ENCODE peak calls at places on chromosome 16, in four cellular contexts. L is stomach, T is A549, R is ovary. F is an unnamed sample. For H3K9me3, the result is how much of the 10 kb centered on the place peaks cover.

GRCh38 chr16:67800252-67801046 is 5.9 kb downstream of the RANBP10 start:
- DNase-seq in L (no peak), T (no peak), R (no peak), F (no peak)

GRCh38 chr16:85832578-85833539 is 33.4 kb downstream of the COX4I1 start:
- DNase-seq in R (no peak), T (no peak), L (no peak), F (no peak)

GRCh38 chr16:2026461-2027023 is at the start of gene NHERF2:
- DNase-seq in L (peak), T (no peak), R (no peak), F (no peak)

GRCh38 chr16:85514601-85515318 is 98.4 kb upstream of the GSE1 start:
- DNase-seq in T (peak), L (peak), R (peak), F (peak)

GRCh38 chr16:3642397-3643094 is 11.9 kb upstream of the DNASE1 start:
- DNase-seq in T (no peak), L (peak), R (no peak), F (no peak)

GRCh38 chr16:19607610-19608280 is 52.2 kb downstream of the VPS35L start:
- DNase-seq in R (no peak), L (no peak), T (no peak), F (no peak)

GRCh38 chr16:88284101-88284500 is 98.7 kb upstream of the ZNF469 start:
- DNase-seq in R (no peak), T (no peak), L (no peak), F (no peak)

GRCh38 chr16:88672776-88673175 is 9.9 kb upstream of the MVD start:
- DNase-seq in L (no peak), T (peak), R (no peak), F (no peak)

GRCh38 chr16:19410435-19411153 is 7.1 kb upstream of the TMC5 start:
- DNase-seq in R (no peak), T (peak), L (peak), F (no peak)

GRCh38 chr16:47026492-47026891 is 53.0 kb upstream of the DNAJA2 start:
- DNase-seq in L (no peak), R (no peak), T (no peak), F (no peak)

GRCh38 chr16:27779719-27780161 is 229.8 kb downstream of the KATNIP start:
- DNase-seq in T (peak), R (peak), L (peak), F (peak)

GRCh38 chr16:85329999-85330693 is 217.9 kb upstream of the CIBAR2 start:
- DNase-seq in T (no peak), L (no peak), R (no peak), F (no peak)

GRCh38 chr16:10325783-10326543 is 59.9 kb upstream of the ATF7IP2 start:
- DNase-seq in T (no peak), R (no peak), L (no peak), F (no peak)

GRCh38 chr16:57004387-57005250 is 15.3 kb downstream of the NLRC5 start:
- DNase-seq in L (no peak), R (no peak), T (no peak), F (no peak)

GRCh38 chr16:89534147-89534788 is 26.1 kb downstream of the SPG7 start:
- DNase-seq in R (no peak), T (no peak), L (no peak), F (peak)

GRCh38 chr16:87740909-87741424 is 24.8 kb downstream of the KLHDC4 start:
- DNase-seq in L (no peak), R (no peak), T (no peak), F (no peak)

GRCh38 chr16:85330694-85331188 is 218.5 kb upstream of the CIBAR2 start:
- DNase-seq in R (no peak), T (peak), L (no peak), F (no peak)

GRCh38 chr16:90008708-90009145 is 10.5 kb downstream of the DBNDD1 start:
- DNase-seq in T (no peak), R (no peak), L (no peak), F (no peak)

GRCh38 chr16:58198739-58199411 is 969 bp upstream of the CSNK2A2 start:
- DNase-seq in T (no peak), R (no peak), L (no peak), F (no peak)

GRCh38 chr16:1532081-1532760 is 1.2 kb upstream of the TMEM204 start:
- DNase-seq in T (no peak), R (no peak), L (peak), F (peak)

GRCh38 chr16:61829631-61830030 is 206.6 kb downstream of the CDH8 start:
- DNase-seq in T (no peak), L (no peak), R (no peak), F (no peak)

GRCh38 chr16:51236583-51236982 is 85.5 kb upstream of the SALL1 start:
- DNase-seq in T (no peak), L (no peak), R (no peak), F (no peak)

GRCh38 chr16:19835989-19836421 is 48.6 kb downstream of the GPRC5B start:
- DNase-seq in L (no peak), T (no peak), R (no peak), F (no peak)

GRCh38 chr16:77760800-77761199 is 27.6 kb upstream of the VAT1L start:
- DNase-seq in L (no peak), R (no peak), T (no peak), F (no peak)

GRCh38 chr16:77070683-77071082 is 120.3 kb upstream of the MON1B start:
- DNase-seq in L (no peak), R (no peak), T (no peak), F (no peak)

GRCh38 chr16:8878523-8878911 is 3.6 kb upstream of the LITAFD start:
- DNase-seq in R (no peak), L (no peak), T (no peak), F (peak)

GRCh38 chr16:22220714-22221113 is 14.6 kb downstream of the EEF2K start:
- DNase-seq in T (no peak), L (peak), R (peak), F (no peak)

GRCh38 chr16:85735225-85735722 is 15.6 kb downstream of the C16orf74 start:
- DNase-seq in T (no peak), L (peak), R (no peak), F (no peak)

GRCh38 chr16:3681206-3681605 is 26.7 kb downstream of the DNASE1 start:
- DNase-seq in R (no peak), T (no peak), L (no peak), F (no peak)

GRCh38 chr16:12499032-12499735 is 304.5 kb downstream of the CPPED1 start:
- DNase-seq in R (no peak), L (no peak), T (no peak), F (no peak)

GRCh38 chr16:29304251-29304900 is 102.1 kb downstream of the NPIPB11 start:
- DNase-seq in R (no peak), L (no peak), T (no peak), F (no peak)

GRCh38 chr16:72024862-72025382 is 16.4 kb downstream of the DHODH start:
- DNase-seq in R (no peak), T (no peak), L (no peak), F (no peak)

GRCh38 chr16:72023962-72024361 is 15.4 kb downstream of the DHODH start:
- DNase-seq in R (no peak), T (no peak), L (no peak), F (no peak)

GRCh38 chr16:72025404-72026114 is 17.0 kb downstream of the DHODH start:
- DNase-seq in T (no peak), R (no peak), L (no peak), F (no peak)

GRCh38 chr16:72018470-72018869 is 9.9 kb downstream of the DHODH start:
- DNase-seq in T (no peak), L (no peak), R (no peak), F (no peak)

DNA sequence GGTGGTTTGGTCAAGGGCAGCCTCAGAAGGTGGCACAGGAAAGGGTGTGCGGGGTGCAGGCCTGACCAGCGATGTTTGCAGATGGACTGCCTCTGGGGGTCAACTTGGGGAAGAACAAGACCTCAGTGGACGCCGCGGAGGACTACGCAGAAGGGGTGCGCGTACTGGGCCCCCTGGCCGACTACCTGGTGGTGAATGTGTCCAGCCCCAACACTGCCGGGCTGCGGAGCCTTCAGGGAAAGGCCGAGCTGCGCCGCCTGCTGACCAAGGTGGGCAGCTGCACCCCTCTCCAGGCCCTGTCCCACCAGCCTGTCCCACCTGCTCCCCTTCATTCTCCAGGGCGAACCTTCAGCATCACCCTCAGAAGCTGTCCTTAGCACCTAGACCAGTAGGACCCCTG is 12.5 kb downstream of the DHODH start:
- DNase-seq in L (no peak), R (no peak), T (no peak), F (no peak)
- H3K9me3 ChIP-seq in L (under half), R (under half), T (under half), F (under half)

DNA sequence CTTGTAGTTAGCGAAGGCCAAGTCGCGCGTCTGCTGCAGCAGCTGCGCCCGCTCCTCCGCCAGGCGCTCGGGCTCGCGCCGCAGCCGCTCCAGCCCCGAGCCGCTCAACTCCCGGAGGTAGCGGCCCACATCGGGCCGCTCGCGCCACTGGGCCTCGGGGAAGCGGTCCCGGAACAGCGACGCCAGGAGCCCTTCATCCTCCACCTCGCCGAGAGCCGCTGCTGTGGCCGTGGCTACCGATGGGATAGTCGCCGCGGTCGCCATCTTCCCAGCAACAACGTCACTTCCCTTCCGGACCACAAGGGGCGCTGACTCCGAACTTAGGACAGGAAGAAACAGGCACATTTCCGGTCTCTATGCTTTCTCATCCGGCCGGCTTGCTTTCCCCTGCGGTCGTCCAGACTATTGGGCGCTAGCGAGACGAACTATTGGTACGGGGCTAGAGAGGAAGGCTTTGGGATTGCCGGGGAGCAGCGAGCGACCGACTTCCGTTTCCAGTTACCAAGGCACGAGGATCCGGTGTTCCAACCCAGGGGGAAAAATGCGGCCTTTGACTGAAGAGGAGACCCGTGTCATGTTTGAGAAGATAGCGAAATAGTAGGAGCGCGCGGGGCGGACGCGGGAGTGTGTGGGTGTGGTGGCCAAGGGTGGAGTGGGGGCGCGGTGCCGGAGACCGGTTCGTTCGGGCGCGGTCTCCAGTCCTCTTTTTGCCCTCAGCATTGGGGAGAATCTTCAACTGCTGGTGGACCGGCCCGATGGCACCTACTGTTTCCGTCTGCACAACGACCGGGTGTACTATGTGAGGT is at the start of the genes COG8 and NIP7:
- DNase-seq in T (peak), L (peak), R (peak), F (peak)
- TF ChIP-seq EP300 in T (peak), L (no peak), R (no peak), F (peak)

GRCh38 chr16:81938331-81939163 is 72.7 kb downstream of the SDR42E1 start:
- DNase-seq in T (no peak), L (no peak), R (no peak), F (no peak)

GRCh38 chr16:81945665-81946064 is 65.6 kb downstream of the SDR42E1 start:
- DNase-seq in L (no peak), T (no peak), R (no peak), F (no peak)

GRCh38 chr16:81939164-81940067 is 71.9 kb downstream of the SDR42E1 start:
- DNase-seq in L (no peak), R (no peak), T (no peak), F (no peak)

GRCh38 chr16:81937305-81938038 is 73.8 kb downstream of the SDR42E1 start:
- DNase-seq in T (no peak), L (no peak), R (no peak), F (no peak)

DNA sequence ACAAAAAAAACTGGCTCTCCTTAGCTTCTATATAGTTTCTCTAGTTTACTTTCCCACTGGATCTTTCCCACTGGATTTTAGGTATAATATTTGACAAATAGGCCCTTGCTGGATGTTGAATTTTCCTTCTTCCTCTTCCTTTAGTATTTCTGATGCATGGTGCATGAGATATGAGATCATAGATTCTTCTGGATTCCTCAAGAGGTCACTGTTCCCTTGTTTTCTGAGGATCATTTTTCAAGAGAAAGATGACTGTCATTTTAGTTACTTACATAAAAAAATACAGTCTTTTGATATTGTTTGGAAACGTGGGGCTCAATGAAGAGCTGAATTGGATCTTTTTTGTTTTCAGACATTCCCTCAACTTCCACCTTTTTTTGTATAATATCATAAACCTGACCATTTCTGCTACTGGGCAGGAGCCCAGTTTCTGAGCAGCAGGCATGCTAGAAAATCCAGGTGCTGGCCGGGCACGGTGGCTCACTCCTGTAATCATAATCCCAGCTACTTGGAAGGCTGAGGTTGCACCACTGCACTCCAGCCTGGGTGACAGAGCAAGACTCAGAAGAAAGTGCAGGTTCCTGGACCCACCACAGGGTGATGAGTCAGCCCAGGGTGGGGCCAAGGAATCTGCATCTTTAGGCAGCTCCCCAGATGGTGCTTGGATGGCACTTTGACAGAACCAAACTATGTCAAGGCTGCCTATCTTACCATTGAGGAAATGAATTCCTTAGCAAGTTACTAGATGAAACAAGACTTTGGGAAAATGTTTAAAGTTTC is 70.3 kb downstream of the SDR42E1 start:
- DNase-seq in R (no peak), T (peak), L (no peak), F (no peak)
- H3K9me3 ChIP-seq in R (under half), T (under half), L (under half), F (under half)

GRCh38 chr16:17380613-17381012 is 90.1 kb downstream of the XYLT1 start:
- DNase-seq in L (no peak), T (no peak), R (no peak), F (no peak)
- TF ChIP-seq EP300 in L (peak), T (no peak), R (no peak), F (peak)